ENCODE peak calls at places on chromosomes 2 and 18, in nine cellular contexts. W is endothelial cell, L is body of pancreas, R is K562, Z is HFFc6, O is mesothelial cell of epicardium, J is brain microvascular endothelial cell, B is IMR-90, Y is astrocyte of the cerebellum. A is an unnamed sample.

GRCh38 chr2:27754831-27755230 is 16.7 kb upstream of the MRPL33 start:
- DNase-seq in W (no peak), L (no peak), R (no peak), Z (no peak), O (no peak), J (no peak), B (no peak), Y (no peak), A (no peak)

GRCh38 chr2:112582314-112582746 is 2.1 kb upstream of the CHCHD5 start:
- DNase-seq in W (no peak), L (peak; percentile 51), R (peak; percentile 34), Z (peak; percentile 64), O (no peak), J (peak; percentile 54), B (peak; percentile 68), Y (peak; percentile 42), A (peak; percentile 82)

GRCh38 chr2:144671695-144672094 is 151.8 kb upstream of the ZEB2 start:
- DNase-seq in W (no peak), L (peak; percentile 43), R (no peak), Z (no peak), O (no peak), J (peak; percentile 51), B (peak; percentile 25), Y (no peak), A (no peak)

GRCh38 chr2:169225906-169226305 is 136.4 kb downstream of the LRP2 start:
- DNase-seq in W (no peak), L (no peak), R (no peak), Z (no peak), O (no peak), J (no peak), B (no peak), Y (no peak), A (no peak)

GRCh38 chr2:10844083-10844482 is 31.5 kb upstream of the PDIA6 start:
- DNase-seq in W (no peak), L (peak; percentile 89), R (no peak), Z (peak; percentile 15), O (no peak), J (peak; percentile 12), B (peak; percentile 38), Y (no peak), A (peak; percentile 37)

GRCh38 chr18:5214583-5215351 is 17.7 kb upstream of the AKAIN1 start:
- DNase-seq in W (no peak), L (no peak), R (no peak), Z (no peak), O (no peak), J (no peak), B (no peak), Y (no peak), A (no peak)

GRCh38 chr2:109370399-109370990 is 241.5 kb downstream of the SH3RF3 start:
- DNase-seq in W (peak; percentile 2), L (no peak), R (no peak), Z (no peak), O (no peak), J (no peak), B (no peak), Y (no peak), A (no peak)

GRCh38 chr18:44153976-44154375 is 526.7 kb upstream of the SETBP1 start:
- DNase-seq in W (no peak), L (no peak), R (no peak), Z (no peak), O (no peak), J (no peak), B (no peak), Y (no peak), A (no peak)

GRCh38 chr2:102932521-102932920 is 170.7 kb downstream of the TMEM182 start:
- DNase-seq in W (no peak), L (no peak), R (no peak), Z (no peak), O (no peak), J (no peak), B (no peak), Y (no peak), A (no peak)

GRCh38 chr2:85243101-85244072 is 84.4 kb downstream of the TGOLN2 start:
- DNase-seq in W (peak; percentile 72), L (peak; percentile 70), R (peak; percentile 76), Z (no peak), O (peak; percentile 63), J (peak; percentile 18), B (no peak), Y (no peak), A (no peak)
- TF ChIP-seq CTCF in W (peak; percentile 53), L (peak; percentile 46), R (peak; percentile 77), Z (peak; percentile 66), O (peak; percentile 53), J (peak; percentile 75), B (peak; percentile 31), Y (peak; percentile 47), A (peak; percentile 37)

GRCh38 chr2:240560480-240561324 is 545 bp downstream of the DUSP28 start:
- DNase-seq in W (peak; percentile 99), L (peak; percentile 100), R (peak; percentile 93), Z (peak; percentile 97), O (peak; percentile 99), J (peak; percentile 97), B (peak; percentile 97), Y (peak; percentile 93), A (peak; percentile 99)
- TF ChIP-seq CTCF in W (no peak), L (peak; percentile 22), R (no peak), Z (peak; percentile 56), O (peak; percentile 15), J (peak; percentile 56), B (peak; percentile 30), Y (peak; percentile 33), A (peak; percentile 32)

GRCh38 chr2:227125506-227125905 is 38.5 kb downstream of the COL4A4 start:
- DNase-seq in W (peak; percentile 20), L (no peak), R (peak; percentile 6), Z (no peak), O (no peak), J (no peak), B (no peak), Y (no peak), A (peak; percentile 8)
- TF ChIP-seq CTCF in W (no peak), L (no peak), R (peak; percentile 37), Z (peak; percentile 48), O (no peak), J (peak; percentile 64), B (no peak), Y (peak; percentile 15), A (peak; percentile 37)

DNA sequence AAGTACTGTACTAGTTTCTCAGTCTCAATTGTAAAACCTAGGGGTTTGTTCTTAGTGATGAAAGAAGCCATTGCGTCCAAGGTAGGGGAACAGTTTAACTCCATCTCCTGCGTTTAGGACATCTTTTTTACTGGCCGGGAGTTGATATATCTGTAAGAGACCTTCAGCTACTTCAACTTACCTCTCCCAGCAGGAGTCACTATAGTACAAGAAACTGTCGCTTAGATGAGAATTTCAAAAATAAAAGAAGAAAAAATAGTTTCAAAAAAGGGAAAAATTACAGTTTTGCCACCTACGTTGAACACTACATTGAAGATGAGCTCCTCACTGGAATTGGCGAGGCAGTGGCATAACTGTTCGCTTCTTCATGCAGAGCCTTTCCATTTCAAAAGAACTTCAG is 122.7 kb downstream of the MAP3K20 start:
- DNase-seq in W (no peak), L (no peak), R (no peak), Z (no peak), O (no peak), J (no peak), B (no peak), Y (no peak), A (no peak)
- TF ChIP-seq CTCF in W (no peak), L (no peak), R (no peak), Z (no peak), O (no peak), J (no peak), B (no peak), Y (no peak), A (no peak)

DNA sequence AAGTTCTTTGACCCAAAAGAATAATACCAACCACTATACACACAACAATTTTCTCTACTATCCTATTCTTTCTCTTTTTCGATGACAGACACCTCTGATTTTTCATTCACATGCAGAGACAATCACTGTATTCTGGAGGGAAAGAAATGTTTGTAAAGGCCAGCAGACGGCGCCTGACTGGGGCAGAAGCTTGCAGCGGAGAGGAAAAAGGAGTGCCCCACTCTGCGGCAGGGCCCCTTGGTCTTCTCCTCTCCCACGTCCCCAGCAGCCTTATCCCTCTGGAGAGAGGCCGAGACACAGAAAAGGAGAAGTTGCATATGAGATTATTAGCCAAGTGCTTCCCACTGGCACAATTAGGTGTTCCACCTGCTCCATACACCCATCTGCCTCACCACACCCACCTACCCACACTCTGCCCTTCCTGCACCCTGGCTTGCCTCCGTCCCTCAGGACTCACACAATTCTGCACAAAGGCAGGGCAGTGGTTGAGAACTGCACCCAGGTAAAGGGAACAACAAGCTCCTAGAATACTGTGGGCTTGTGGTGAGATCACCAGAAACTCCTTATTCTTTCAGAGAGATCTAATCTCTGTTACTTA is 687.3 kb downstream of the NRXN1 start:
- DNase-seq in W (peak; percentile 28), L (no peak), R (no peak), Z (no peak), O (no peak), J (no peak), B (no peak), Y (no peak), A (no peak)
- TF ChIP-seq CTCF in W (no peak), L (no peak), R (no peak), Z (no peak), O (no peak), J (peak; percentile 34), B (no peak), Y (peak; percentile 40), A (no peak)

DNA sequence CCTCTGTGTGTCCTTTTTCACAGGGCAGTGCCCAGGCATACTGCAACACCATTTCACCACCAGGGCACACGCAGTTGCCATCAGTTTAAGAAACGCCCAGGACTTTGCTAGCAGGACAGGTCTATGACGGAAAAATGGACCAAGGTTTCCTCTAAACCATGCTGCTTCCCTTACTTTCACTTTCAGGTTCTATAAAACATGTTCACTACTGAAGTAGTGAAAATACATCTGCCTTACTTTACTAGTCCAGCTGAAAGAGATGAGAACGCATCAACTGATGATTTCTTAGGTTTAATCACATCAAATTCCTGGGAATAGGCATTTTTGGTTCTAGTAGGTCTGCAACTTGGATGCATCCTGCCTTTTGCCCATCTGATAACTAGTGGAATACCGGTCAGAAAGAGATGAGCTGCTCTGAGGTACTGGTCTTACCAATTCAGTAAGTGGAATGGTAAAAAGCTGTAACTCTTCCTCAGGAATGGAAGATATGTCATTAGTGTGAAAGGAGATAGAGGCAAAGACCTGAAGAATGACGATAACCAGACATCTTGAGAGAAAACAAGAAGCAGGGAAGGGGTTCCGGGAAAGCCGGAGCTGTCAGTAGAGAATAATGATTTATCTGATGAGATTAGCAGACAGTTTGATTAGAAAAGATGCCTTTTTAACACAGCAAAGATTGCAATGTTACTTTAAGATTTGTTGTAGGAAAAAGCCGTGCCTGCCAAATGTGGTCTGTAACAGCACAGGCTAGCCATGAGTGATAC is 110.3 kb downstream of the TCF4 start:
- DNase-seq in W (no peak), L (peak; percentile 25), R (no peak), Z (peak; percentile 49), O (no peak), J (no peak), B (peak; percentile 52), Y (peak; percentile 44), A (peak; percentile 72)
- TF ChIP-seq CTCF in W (no peak), L (no peak), R (no peak), Z (peak; percentile 60), O (no peak), J (no peak), B (no peak), Y (no peak), A (peak; percentile 27)